ENCODE peak calls at places on chromosome 7, in nine cellular contexts. G is GM12891, L is A549, A is stomach, R is adrenal gland, X is lower leg skin, P is NB4, U is H54, N is heart left ventricle. M is an unnamed sample.

GRCh38 chr7:122457969-122458368 is 153.4 kb upstream of the FEZF1 start:
- DNase-seq in G (no peak), L (no peak), A (no peak), R (no peak), X (no peak), P (no peak), U (no peak), N (no peak), M (no peak)

GRCh38 chr7:76233538-76234281 is 32.0 kb downstream of the SRRM3 start:
- DNase-seq in G (no peak), L (no peak), A (no peak), R (no peak), X (no peak), P (no peak), U (no peak), N (no peak), M (no peak)

GRCh38 chr7:157043745-157044144 is 33.3 kb upstream of the MNX1 start:
- DNase-seq in G (no peak), L (no peak), A (no peak), R (peak), X (no peak), P (peak), U (no peak), N (no peak), M (no peak)

GRCh38 chr7:130961128-130961601 is 227.2 kb upstream of the KLF14 start:
- DNase-seq in G (peak), L (no peak), A (no peak), R (no peak), X (no peak), P (peak), U (no peak), N (no peak), M (peak)

GRCh38 chr7:96933067-96933645 is 72.2 kb upstream of the DLX6 start:
- DNase-seq in G (no peak), L (no peak), A (no peak), R (no peak), X (no peak), P (no peak), U (no peak), N (no peak), M (no peak)

GRCh38 chr7:143372070-143372469 is 9.1 kb upstream of the ZYX start:
- DNase-seq in G (no peak), L (no peak), A (peak), R (peak), X (no peak), P (peak), U (peak), N (peak), M (no peak)

GRCh38 chr7:148575640-148576411 is 14.7 kb upstream of the C7orf33 start:
- DNase-seq in G (no peak), L (peak), A (peak), R (peak), X (peak), P (peak), U (peak), N (peak), M (peak)

GRCh38 chr7:156616269-156617202 is 24.0 kb upstream of the RNF32 start:
- DNase-seq in G (no peak), L (no peak), A (no peak), R (no peak), X (no peak), P (no peak), U (no peak), N (no peak), M (no peak)

GRCh38 chr7:41921453-41921912 is 218.6 kb upstream of the INHBA start:
- DNase-seq in G (no peak), L (no peak), A (no peak), R (no peak), X (no peak), P (no peak), U (no peak), N (no peak), M (no peak)

GRCh38 chr7:140334341-140335057 is 63.8 kb downstream of the SLC37A3 start:
- DNase-seq in G (no peak), L (no peak), A (no peak), R (no peak), X (no peak), P (no peak), U (no peak), N (no peak), M (no peak)

GRCh38 chr7:25805027-25805687 is 346.8 kb upstream of the NFE2L3 start:
- DNase-seq in G (no peak), L (no peak), A (no peak), R (no peak), X (no peak), P (no peak), U (no peak), N (no peak), M (no peak)

GRCh38 chr7:1510780-1511154 is 6.6 kb upstream of the INTS1 start:
- DNase-seq in G (no peak), L (no peak), A (no peak), R (no peak), X (no peak), P (peak), U (no peak), N (no peak), M (no peak)

GRCh38 chr7:29243777-29244655 is 49.4 kb downstream of the CHN2 start:
- DNase-seq in G (no peak), L (no peak), A (no peak), R (no peak), X (no peak), P (peak), U (no peak), N (no peak), M (no peak)

GRCh38 chr7:53993205-53993604 is 549.0 kb upstream of the VSTM2A start:
- DNase-seq in G (no peak), L (no peak), A (no peak), R (no peak), X (no peak), P (no peak), U (no peak), N (no peak), M (no peak)

GRCh38 chr7:111836592-111836991 is 274.3 kb upstream of the IMMP2L start:
- DNase-seq in G (no peak), L (no peak), A (no peak), R (no peak), X (no peak), P (no peak), U (no peak), N (no peak), M (no peak)

GRCh38 chr7:127578711-127579275 is 6.6 kb downstream of the GCC1 start:
- DNase-seq in G (no peak), L (no peak), A (no peak), R (no peak), X (no peak), P (no peak), U (no peak), N (no peak), M (no peak)

GRCh38 chr7:123673752-123674398 is 18.2 kb downstream of the LMOD2 start:
- DNase-seq in G (no peak), L (no peak), A (no peak), R (no peak), X (no peak), P (no peak), U (no peak), N (no peak), M (no peak)

GRCh38 chr7:24255139-24255538 is 28.9 kb upstream of the NPY start:
- DNase-seq in G (no peak), L (no peak), A (no peak), R (no peak), X (no peak), P (peak), U (no peak), N (no peak), M (no peak)

GRCh38 chr7:80883188-80884025 is 35.4 kb downstream of the SEMA3C start:
- DNase-seq in G (no peak), L (peak), A (no peak), R (peak), X (no peak), P (no peak), U (peak), N (no peak), M (peak)

GRCh38 chr7:47552631-47553030 is 29.3 kb downstream of the TNS3 start:
- DNase-seq in G (peak), L (no peak), A (peak), R (peak), X (no peak), P (no peak), U (no peak), N (no peak), M (no peak)

GRCh38 chr7:24965831-24966708 is 13.9 kb downstream of the OSBPL3 start:
- DNase-seq in G (no peak), L (no peak), A (no peak), R (no peak), X (no peak), P (peak), U (no peak), N (peak), M (peak)

GRCh38 chr7:16318989-16319915 is 102.1 kb downstream of the CRPPA start:
- DNase-seq in G (no peak), L (peak), A (no peak), R (no peak), X (no peak), P (no peak), U (peak), N (no peak), M (no peak)

GRCh38 chr7:155731375-155731774 is 80.9 kb downstream of the SHH start:
- DNase-seq in G (no peak), L (no peak), A (no peak), R (no peak), X (no peak), P (no peak), U (no peak), N (no peak), M (no peak)

GRCh38 chr7:94129443-94130140 is 125.4 kb upstream of the BET1 start:
- DNase-seq in G (no peak), L (peak), A (no peak), R (peak), X (no peak), P (no peak), U (peak), N (no peak), M (no peak)

GRCh38 chr7:45053401-45053800 is 35.4 kb downstream of the NACAD start:
- DNase-seq in G (no peak), L (no peak), A (no peak), R (no peak), X (no peak), P (no peak), U (no peak), N (no peak), M (no peak)

GRCh38 chr7:103955985-103956384 is 33.5 kb downstream of the RELN start:
- DNase-seq in G (no peak), L (no peak), A (no peak), R (no peak), X (no peak), P (no peak), U (no peak), N (no peak), M (no peak)

GRCh38 chr7:66380285-66380888 is 175.3 kb downstream of the TPST1 start:
- DNase-seq in G (no peak), L (no peak), A (no peak), R (no peak), X (no peak), P (peak), U (no peak), N (no peak), M (peak)

GRCh38 chr7:106625678-106626301 is 35.2 kb downstream of the CCDC71L start:
- DNase-seq in G (no peak), L (no peak), A (no peak), R (no peak), X (no peak), P (no peak), U (no peak), N (peak), M (no peak)

GRCh38 chr7:76333388-76334101 is 25.2 kb downstream of the YWHAG start:
- DNase-seq in G (no peak), L (no peak), A (peak), R (peak), X (no peak), P (no peak), U (no peak), N (peak), M (no peak)

GRCh38 chr7:22417349-22417748 is 60.4 kb upstream of the RAPGEF5 start:
- DNase-seq in G (no peak), L (no peak), A (no peak), R (no peak), X (no peak), P (no peak), U (no peak), N (no peak), M (no peak)

GRCh38 chr7:110326966-110327365 is 764.0 kb upstream of the LRRN3 start:
- DNase-seq in G (no peak), L (no peak), A (no peak), R (no peak), X (no peak), P (no peak), U (no peak), N (no peak), M (no peak)

GRCh38 chr7:147197006-147197405 is 1080.4 kb downstream of the CNTNAP2 start:
- DNase-seq in G (no peak), L (no peak), A (no peak), R (no peak), X (no peak), P (peak), U (peak), N (no peak), M (no peak)

GRCh38 chr7:156002362-156003001 is 190.2 kb upstream of the SHH start:
- DNase-seq in G (no peak), L (no peak), A (no peak), R (no peak), X (peak), P (peak), U (no peak), N (no peak), M (no peak)

GRCh38 chr7:17991866-17992648 is 35.6 kb downstream of the PRPS1L1 start:
- DNase-seq in G (no peak), L (no peak), A (no peak), R (no peak), X (no peak), P (peak), U (no peak), N (no peak), M (peak)

DNA sequence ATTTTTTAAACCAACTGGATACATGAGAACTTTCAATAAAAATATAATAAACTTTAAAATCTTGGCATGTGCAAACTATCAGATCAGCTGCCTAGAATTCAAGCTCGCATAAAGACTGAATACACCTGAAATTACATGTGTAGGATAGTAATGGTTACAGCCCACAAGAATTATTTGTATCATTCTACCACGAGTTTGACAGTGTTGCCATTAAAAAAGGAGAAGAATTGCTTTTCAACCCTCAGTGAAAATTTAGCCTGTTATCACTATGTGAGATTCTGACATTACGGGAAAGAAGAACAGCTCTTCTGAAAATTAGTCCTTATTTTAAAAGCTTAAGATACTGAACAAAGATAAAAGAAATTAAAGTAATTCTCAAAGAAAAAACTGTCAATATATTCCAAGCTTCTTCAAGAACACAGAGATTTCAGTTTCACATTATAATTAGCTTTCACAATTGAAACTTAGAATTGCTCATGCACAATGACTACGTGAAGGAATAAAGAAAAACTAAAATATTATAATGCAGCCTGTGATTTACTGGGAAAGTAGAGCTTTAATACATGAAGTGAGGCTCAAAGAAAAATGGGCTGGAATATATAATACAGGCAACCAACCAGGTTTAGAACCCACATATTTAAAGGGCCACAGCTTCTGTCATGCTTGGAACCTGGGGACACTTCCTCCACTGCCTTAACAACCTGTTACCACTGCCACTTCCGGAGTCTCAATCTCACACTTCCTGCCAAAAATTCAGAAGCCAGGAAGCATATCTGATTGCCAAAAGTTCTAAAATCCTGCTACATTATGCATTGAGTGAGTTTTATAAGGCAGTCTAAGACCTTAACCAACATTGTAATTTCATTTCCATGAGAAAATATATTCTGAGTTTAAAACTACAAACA is 23.2 kb downstream of the TPK1 start:
- DNase-seq in G (no peak), L (no peak), A (no peak), R (no peak), X (no peak), P (no peak), U (no peak), N (no peak), M (no peak)
- TF ChIP-seq POLR2A in G (no peak), L (no peak), A (no peak), R (no peak), X (no peak), P (no peak), U (no peak), N (no peak), M (no peak)

GRCh38 chr7:26864309-26865093 is at the start of gene SKAP2:
- DNase-seq in G (peak), L (peak), A (peak), R (peak), X (peak), P (peak), U (peak), N (peak), M (peak)
- TF ChIP-seq POLR2A in G (peak), L (peak), A (peak), R (peak), X (no peak), P (peak), U (peak), N (no peak), M (peak)

GRCh38 chr7:99393363-99394187 is 14.8 kb downstream of the PDAP1 start:
- DNase-seq in G (no peak), L (no peak), A (peak), R (peak), X (peak), P (no peak), U (no peak), N (peak), M (no peak)

GRCh38 chr7:99392046-99392445 is 16.4 kb downstream of the PDAP1 start:
- DNase-seq in G (no peak), L (no peak), A (no peak), R (no peak), X (no peak), P (no peak), U (no peak), N (no peak), M (no peak)

GRCh38 chr7:99390941-99391602 is 16.5 kb downstream of the ARPC1B start:
- DNase-seq in G (no peak), L (no peak), A (no peak), R (peak), X (no peak), P (peak), U (no peak), N (no peak), M (no peak)

GRCh38 chr7:99394188-99394502 is 14.3 kb downstream of the PDAP1 start:
- DNase-seq in G (no peak), L (no peak), A (no peak), R (no peak), X (no peak), P (no peak), U (no peak), N (no peak), M (no peak)

DNA sequence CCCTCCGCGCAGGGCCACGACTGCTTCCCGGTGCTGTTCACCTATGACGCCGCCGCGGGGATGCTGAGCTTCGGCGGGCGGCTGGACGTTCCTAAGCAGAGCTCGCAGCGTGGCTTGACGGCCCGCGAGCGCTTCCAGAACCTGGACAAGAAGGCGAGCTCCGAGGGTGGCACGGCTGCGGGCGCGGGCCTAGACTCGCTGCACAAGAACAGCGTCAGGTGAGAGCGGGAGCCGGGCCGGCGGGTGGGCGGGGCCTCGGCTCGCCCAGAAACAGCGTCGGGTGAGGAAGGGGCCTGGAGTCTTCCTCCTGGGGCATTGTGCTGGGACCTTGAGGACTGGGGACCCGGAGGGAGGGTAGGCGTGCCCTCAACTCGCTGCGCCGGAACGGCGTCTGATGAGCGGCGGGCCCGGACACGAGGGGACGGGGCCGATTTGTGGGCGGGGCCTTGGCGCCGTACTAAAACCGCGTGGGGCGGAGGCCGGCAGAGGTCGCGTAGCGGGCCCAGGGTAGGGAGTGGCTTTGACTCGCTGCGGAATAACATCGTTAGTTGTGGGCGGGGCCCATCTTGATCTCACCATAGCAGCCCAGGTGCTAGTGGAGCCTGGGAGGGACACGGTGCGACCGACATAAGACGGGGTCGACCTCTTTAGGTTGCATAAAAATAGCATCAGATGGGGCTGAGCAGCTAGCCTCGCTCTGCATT is 15.6 kb downstream of the PDAP1 start:
- DNase-seq in G (peak), L (no peak), A (peak), R (peak), X (peak), P (no peak), U (no peak), N (peak), M (peak)
- TF ChIP-seq POLR2A in G (no peak), L (no peak), A (no peak), R (no peak), X (no peak), P (no peak), U (no peak), N (no peak), M (no peak)

DNA sequence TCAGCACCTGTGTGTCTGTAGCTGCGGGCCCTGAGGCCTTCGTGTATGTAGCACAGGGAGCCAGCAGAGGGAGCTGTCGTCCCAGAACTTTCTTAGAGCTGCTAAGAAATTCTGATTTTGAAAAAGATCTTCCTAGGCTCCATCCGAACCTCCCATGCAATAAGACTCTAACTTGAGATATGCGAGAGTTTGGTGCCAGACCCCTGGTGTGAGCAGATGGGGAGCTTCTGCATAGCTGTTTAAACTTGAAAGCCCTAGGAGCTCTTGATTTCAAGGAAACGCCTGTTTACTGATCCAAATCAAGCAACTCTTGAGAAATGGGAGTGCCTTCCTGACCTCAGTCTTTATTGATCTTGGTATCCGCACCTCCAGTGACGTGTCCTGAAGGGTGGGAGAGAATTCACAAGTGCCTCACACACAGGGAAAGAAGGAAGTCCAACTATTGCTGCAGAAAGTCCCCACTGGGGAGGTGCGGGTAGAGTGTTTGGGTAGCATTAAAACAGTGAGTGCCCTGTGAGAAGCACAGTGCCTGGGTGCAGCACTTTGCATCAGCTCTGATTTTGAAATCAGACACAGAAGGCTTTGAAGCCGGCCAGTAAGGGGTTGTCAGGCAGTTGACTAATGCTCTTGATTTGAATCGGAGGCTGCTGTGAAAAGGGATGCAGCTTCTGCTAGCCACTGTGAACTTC is 66.4 kb upstream of the STRIP2 start:
- DNase-seq in G (peak), L (peak), A (peak), R (peak), X (peak), P (peak), U (peak), N (peak), M (peak)
- TF ChIP-seq POLR2A in G (no peak), L (no peak), A (no peak), R (no peak), X (no peak), P (no peak), U (no peak), N (no peak), M (no peak)

GRCh38 chr7:138472292-138473079 is 12.4 kb downstream of the TRIM24 start:
- DNase-seq in G (no peak), L (no peak), A (no peak), R (no peak), X (no peak), P (no peak), U (no peak), N (no peak), M (no peak)
- TF ChIP-seq POLR2A in G (no peak), L (no peak), A (no peak), R (no peak), X (no peak), P (no peak), U (no peak), N (no peak), M (no peak)

M was measured in erythroblast.